ENCODE peak calls at places on chromosomes 4 and X, in seven cellular contexts. E is endodermal cell; G is choroid plexus epithelial cell; J is naive thymus-derived CD8-positive, alpha-beta T cell; S is AG09309; Z is GM10248; V is psoas muscle. T is an unnamed sample.

GRCh38 chrX:134013092-134013497 is 27.7 kb upstream of the GPC3 start:
- DNase-seq in E (no peak), G (peak; percentile 2), J (no peak), S (no peak), Z (no peak), V (no peak), T (no peak)

GRCh38 chr4:73841243-73841925 is 4.9 kb downstream of the CXCL6 start:
- DNase-seq in E (no peak), G (no peak), J (no peak), S (no peak), Z (no peak), V (no peak), T (no peak)

GRCh38 chrX:47579537-47579936 is 2.7 kb upstream of the TIMP1 start:
- DNase-seq in E (no peak), G (peak; percentile 87), J (no peak), S (no peak), Z (peak; percentile 53), V (no peak), T (no peak)

GRCh38 chr4:88742561-88742960 is 44.9 kb upstream of the NAP1L5 start:
- DNase-seq in E (no peak), G (no peak), J (no peak), S (no peak), Z (no peak), V (no peak), T (no peak)

GRCh38 chr4:184427093-184427492 is 47.3 kb downstream of the IRF2 start:
- DNase-seq in E (no peak), G (no peak), J (no peak), S (no peak), Z (no peak), V (no peak), T (no peak)

GRCh38 chr4:120842046-120842445 is 80.5 kb downstream of the PRDM5 start:
- DNase-seq in E (no peak), G (peak; percentile 86), J (no peak), S (peak; percentile 24), Z (no peak), V (no peak), T (no peak)

GRCh38 chr4:61199869-61200194 is 294 bp upstream of the ADGRL3 start:
- DNase-seq in E (no peak), G (no peak), J (no peak), S (no peak), Z (no peak), V (no peak), T (no peak)

GRCh38 chr4:31125496-31125895 is 405.3 kb downstream of the PCDH7 start:
- DNase-seq in E (no peak), G (no peak), J (no peak), S (no peak), Z (no peak), V (no peak), T (no peak)

GRCh38 chrX:132404266-132404665 is 84.6 kb downstream of the MBNL3 start:
- DNase-seq in E (no peak), G (no peak), J (no peak), S (no peak), Z (no peak), V (no peak), T (no peak)

GRCh38 chr4:158936238-158936637 is 166.6 kb upstream of the RAPGEF2 start:
- DNase-seq in E (no peak), G (no peak), J (no peak), S (peak; percentile 67), Z (no peak), V (no peak), T (no peak)

GRCh38 chrX:20037182-20037581 is 46.3 kb upstream of the BCLAF3 start:
- DNase-seq in E (no peak), G (no peak), J (no peak), S (no peak), Z (no peak), V (no peak), T (no peak)

GRCh38 chr4:88457307-88458090 is 580 bp downstream of the HERC5 start:
- DNase-seq in E (peak; percentile 86), G (peak; percentile 34), J (peak; percentile 44), S (no peak), Z (peak; percentile 50), V (peak; percentile 57), T (peak; percentile 72)

GRCh38 chr4:130712038-130712437 is 1616.1 kb downstream of the C4orf33 start:
- DNase-seq in E (no peak), G (peak; percentile 11), J (no peak), S (no peak), Z (no peak), V (no peak), T (no peak)

GRCh38 chrX:120486786-120487185 is 17.7 kb upstream of the LAMP2 start:
- DNase-seq in E (no peak), G (no peak), J (no peak), S (no peak), Z (no peak), V (no peak), T (no peak)

GRCh38 chr4:144583658-144584057 is 62.3 kb upstream of the HHIP start:
- DNase-seq in E (no peak), G (peak; percentile 72), J (no peak), S (peak; percentile 51), Z (no peak), V (no peak), T (no peak)

GRCh38 chr4:142696334-142697122 is 149.6 kb downstream of the INPP4B start:
- DNase-seq in E (no peak), G (no peak), J (no peak), S (no peak), Z (no peak), V (no peak), T (peak; percentile 28)

GRCh38 chr4:2977116-2978097 is 14.0 kb downstream of the GRK4 start:
- DNase-seq in E (no peak), G (peak; percentile 53), J (no peak), S (peak; percentile 17), Z (no peak), V (no peak), T (no peak)

GRCh38 chrX:40418413-40419195 is 162.2 kb upstream of the ATP6AP2 start:
- DNase-seq in E (no peak), G (no peak), J (no peak), S (no peak), Z (no peak), V (no peak), T (no peak)

GRCh38 chr4:103718993-103719319 is 829 bp downstream of the TACR3 start:
- DNase-seq in E (no peak), G (no peak), J (no peak), S (no peak), Z (no peak), V (no peak), T (no peak)

GRCh38 chrX:135632353-135632752 is 81.1 kb upstream of the CT45A1 start:
- DNase-seq in E (no peak), G (no peak), J (no peak), S (no peak), Z (peak; percentile 26), V (no peak), T (no peak)

GRCh38 chrX:47321386-47321785 is 49.0 kb upstream of the ZNF157 start:
- DNase-seq in E (peak; percentile 94), G (peak; percentile 77), J (no peak), S (no peak), Z (no peak), V (peak; percentile 57), T (peak; percentile 57)

GRCh38 chr4:150082241-150082640 is 4.0 kb downstream of the DCLK2 start:
- DNase-seq in E (no peak), G (no peak), J (no peak), S (no peak), Z (peak; percentile 45), V (no peak), T (no peak)

GRCh38 chrX:26889574-26889973 is 573.6 kb downstream of the PPP4R3C start:
- DNase-seq in E (no peak), G (no peak), J (no peak), S (no peak), Z (no peak), V (no peak), T (no peak)

GRCh38 chr4:2469192-2469984 is 482 bp downstream of the RNF4 start:
- DNase-seq in E (peak; percentile 75), G (peak; percentile 36), J (peak; percentile 72), S (no peak), Z (peak; percentile 80), V (peak; percentile 43), T (peak; percentile 59)

GRCh38 chr4:17613761-17614415 is 553 bp upstream of the MED28 start:
- DNase-seq in E (peak; percentile 55), G (peak; percentile 73), J (peak; percentile 20), S (peak; percentile 38), Z (no peak), V (no peak), T (no peak)

GRCh38 chr4:78218260-78218659 is 161.1 kb downstream of the FRAS1 start:
- DNase-seq in E (no peak), G (no peak), J (no peak), S (no peak), Z (no peak), V (no peak), T (no peak)

GRCh38 chrX:3076416-3076991 is 35.2 kb downstream of the ARSF start:
- DNase-seq in E (peak; percentile 84), G (no peak), J (no peak), S (no peak), Z (no peak), V (no peak), T (no peak)

GRCh38 chrX:14865201-14865600 is 7.7 kb downstream of the FANCB start:
- DNase-seq in E (no peak), G (peak; percentile 55), J (no peak), S (peak; percentile 10), Z (no peak), V (no peak), T (no peak)

GRCh38 chr4:25843340-25844097 is 19.3 kb downstream of the SEL1L3 start:
- DNase-seq in E (no peak), G (no peak), J (no peak), S (no peak), Z (peak; percentile 41), V (no peak), T (peak; percentile 70)

GRCh38 chr4:105455998-105456397 is 17.9 kb downstream of the PPA2 start:
- DNase-seq in E (no peak), G (no peak), J (no peak), S (no peak), Z (no peak), V (no peak), T (no peak)

GRCh38 chrX:129403974-129404669 is 119.2 kb downstream of the SMARCA1 start:
- DNase-seq in E (no peak), G (peak; percentile 21), J (no peak), S (no peak), Z (no peak), V (no peak), T (no peak)

GRCh38 chr4:90419124-90419711 is 292.0 kb downstream of the CCSER1 start:
- DNase-seq in E (no peak), G (peak; percentile 65), J (no peak), S (no peak), Z (peak; percentile 36), V (no peak), T (no peak)

GRCh38 chr4:176549161-176549865 is 229.5 kb downstream of the SPCS3 start:
- DNase-seq in E (no peak), G (peak; percentile 54), J (no peak), S (no peak), Z (no peak), V (no peak), T (no peak)

GRCh38 chr4:182862921-182863320 is 54.3 kb downstream of the DCTD start:
- DNase-seq in E (peak; percentile 64), G (no peak), J (no peak), S (no peak), Z (no peak), V (no peak), T (no peak)

GRCh38 chrX:41005445-41005992 is 79.7 kb upstream of the USP9X start:
- DNase-seq in E (peak; percentile 80), G (no peak), J (no peak), S (no peak), Z (no peak), V (no peak), T (no peak)

GRCh38 chr4:182808673-182809416 is 108.3 kb downstream of the DCTD start:
- DNase-seq in E (no peak), G (peak; percentile 14), J (peak; percentile 52), S (peak; percentile 13), Z (peak; percentile 62), V (no peak), T (no peak)

GRCh38 chrX:32443841-32444240 is 767.5 kb downstream of the DMD start:
- DNase-seq in E (no peak), G (no peak), J (no peak), S (no peak), Z (no peak), V (no peak), T (no peak)

GRCh38 chrX:12956704-12957541 is 18.0 kb upstream of the TMSB4X start:
- DNase-seq in E (no peak), G (peak; percentile 79), J (peak; percentile 55), S (no peak), Z (peak; percentile 70), V (no peak), T (no peak)

T was measured in left ventricle myocardium superior.